ENCODE peak calls at places on chromosomes 2 and 18, in nine cellular contexts. G, E, J, A, P, V, D, I and R are unnamed samples.

GRCh38 chr2:234366891-234367290 is 130.0 kb downstream of the ARL4C start:
- DNase-seq in G (no peak), E (no peak), J (no peak), A (no peak), P (peak), V (no peak), D (no peak), I (no peak), R (no peak)

GRCh38 chr2:117686699-117687098 is 127.8 kb upstream of the DDX18 start:
- DNase-seq in G (no peak), E (no peak), J (no peak), A (no peak), P (no peak), V (no peak), D (no peak), I (no peak), R (no peak)

GRCh38 chr2:199201539-199201938 is 256.2 kb downstream of the SATB2 start:
- DNase-seq in G (no peak), E (no peak), J (no peak), A (no peak), P (no peak), V (no peak), D (no peak), I (no peak), R (no peak)

GRCh38 chr2:12432985-12433640 is 283.6 kb upstream of the TRIB2 start:
- DNase-seq in G (no peak), E (no peak), J (no peak), A (peak), P (no peak), V (no peak), D (no peak), I (no peak), R (no peak)

GRCh38 chr2:190513877-190514276 is 20.6 kb downstream of the NEMP2 start:
- DNase-seq in G (no peak), E (no peak), J (no peak), A (no peak), P (no peak), V (no peak), D (no peak), I (no peak), R (no peak)

GRCh38 chr2:19458604-19459003 is 100.2 kb upstream of the OSR1 start:
- DNase-seq in G (no peak), E (no peak), J (no peak), A (no peak), P (no peak), V (no peak), D (no peak), I (no peak), R (no peak)

GRCh38 chr2:72824224-72824842 is 1.5 kb downstream of the EXOC6B start:
- DNase-seq in G (peak), E (no peak), J (no peak), A (peak), P (peak), V (peak), D (no peak), I (no peak), R (peak)

GRCh38 chr18:72089432-72089831 is 454.7 kb downstream of the CBLN2 start:
- DNase-seq in G (no peak), E (no peak), J (no peak), A (no peak), P (no peak), V (no peak), D (no peak), I (no peak), R (no peak)

GRCh38 chr2:222655406-222655747 is 515 bp downstream of the FARSB start:
- DNase-seq in G (no peak), E (no peak), J (no peak), A (no peak), P (no peak), V (peak), D (peak), I (no peak), R (peak)

GRCh38 chr2:223093436-223093839 is 41.4 kb downstream of the KCNE4 start:
- DNase-seq in G (no peak), E (no peak), J (no peak), A (peak), P (no peak), V (peak), D (no peak), I (no peak), R (peak)

GRCh38 chr2:2542316-2542715 is 211.2 kb upstream of the MYT1L start:
- DNase-seq in G (no peak), E (no peak), J (no peak), A (no peak), P (no peak), V (no peak), D (no peak), I (no peak), R (no peak)

GRCh38 chr2:224689539-224689938 is 26.6 kb downstream of the CCDC195 start:
- DNase-seq in G (no peak), E (no peak), J (no peak), A (no peak), P (no peak), V (no peak), D (peak), I (no peak), R (no peak)

GRCh38 chr2:176110975-176111663 is 4.0 kb downstream of the HOXD11 start:
- DNase-seq in G (peak), E (no peak), J (no peak), A (no peak), P (peak), V (no peak), D (no peak), I (no peak), R (no peak)

GRCh38 chr2:42984617-42985016 is 192.2 kb upstream of the HAAO start:
- DNase-seq in G (no peak), E (no peak), J (no peak), A (no peak), P (no peak), V (no peak), D (no peak), I (no peak), R (no peak)

GRCh38 chr18:47606526-47606925 is 323.9 kb downstream of the SMAD2 start:
- DNase-seq in G (no peak), E (no peak), J (no peak), A (no peak), P (no peak), V (no peak), D (no peak), I (no peak), R (no peak)

GRCh38 chr18:34867520-34867919 is 157.4 kb downstream of the DTNA start:
- DNase-seq in G (no peak), E (no peak), J (no peak), A (no peak), P (no peak), V (no peak), D (peak), I (no peak), R (peak)